ENCODE peak calls at places on chromosomes 16 and 17, in seven cellular contexts. C is stomach, P is endothelial cell of umbilical vein, L is K562, R is GM23338, Y is suprapubic skin, H is breast epithelium. T is an unnamed sample.

GRCh38 chr17:61047517-61047916 is 352.1 kb upstream of the TBX2 start:
- DNase-seq in H (no peak), P (no peak), C (no peak), Y (no peak), L (no peak), R (no peak), T (no peak)

GRCh38 chr17:8557176-8557806 is 73.2 kb downstream of the MYH10 start:
- DNase-seq in C (no peak), H (no peak), P (no peak), L (no peak), Y (no peak), R (no peak), T (no peak)

GRCh38 chr17:77887110-77887463 is 71.4 kb upstream of the TNRC6C start:
- DNase-seq in R (no peak), Y (no peak), P (no peak), L (no peak), C (no peak), H (no peak), T (no peak)

GRCh38 chr17:75130632-75131277 is 787 bp downstream of the NT5C start:
- DNase-seq in C (peak; percentile 47), H (no peak), P (peak; percentile 66), R (peak; percentile 91), L (peak; percentile 74), Y (peak; percentile 78), T (no peak)

GRCh38 chr16:56910654-56911539 is 21.0 kb upstream of the HERPUD1 start:
- DNase-seq in L (no peak), P (no peak), C (no peak), H (no peak), R (no peak), Y (no peak), T (peak; percentile 93)

GRCh38 chr17:28405632-28406477 is at the start of gene SLC46A1:
- DNase-seq in C (peak; percentile 65), H (no peak), R (peak; percentile 85), Y (peak; percentile 77), L (peak; percentile 75), P (peak; percentile 24), T (no peak)

GRCh38 chr17:58913971-58914769 is 158.5 kb downstream of the PPM1E start:
- DNase-seq in H (no peak), Y (no peak), C (no peak), P (no peak), R (no peak), L (no peak), T (no peak)

GRCh38 chr17:41418116-41418860 is 6.1 kb downstream of the KRT37 start:
- DNase-seq in L (no peak), R (no peak), P (no peak), H (no peak), Y (no peak), C (no peak), T (no peak)

GRCh38 chr17:40018211-40019121 is 3.2 kb downstream of the CSF3 start:
- DNase-seq in L (no peak), H (no peak), R (peak; percentile 64), Y (no peak), P (no peak), C (no peak), T (no peak)

GRCh38 chr16:53433930-53434435 is 288 bp upstream of the RBL2 start:
- DNase-seq in L (peak; percentile 7), H (no peak), C (no peak), Y (no peak), R (no peak), P (no peak), T (no peak)

GRCh38 chr17:76388966-76389888 is 4.8 kb downstream of the SPHK1 start:
- DNase-seq in P (peak; percentile 43), Y (no peak), H (no peak), R (peak; percentile 68), L (no peak), C (peak; percentile 57), T (no peak)

GRCh38 chr16:79360267-79360666 is 240.3 kb downstream of the MAF start:
- DNase-seq in C (peak; percentile 32), H (peak; percentile 67), L (no peak), P (no peak), Y (no peak), R (no peak), T (no peak)

GRCh38 chr16:69848635-69849545 is 86.8 kb downstream of the WWP2 start:
- DNase-seq in C (peak; percentile 78), L (no peak), Y (peak; percentile 90), R (no peak), H (peak; percentile 83), P (peak; percentile 94), T (no peak)

GRCh38 chr17:43367588-43368242 is 31.1 kb upstream of the ARL4D start:
- DNase-seq in H (no peak), C (no peak), R (peak; percentile 68), P (no peak), L (peak; percentile 27), Y (no peak), T (peak; percentile 68)

GRCh38 chr17:43369986-43370385 is 28.8 kb upstream of the ARL4D start:
- DNase-seq in R (no peak), Y (no peak), C (no peak), P (no peak), L (no peak), H (no peak), T (no peak)

GRCh38 chr17:43365356-43365755 is 33.4 kb upstream of the ARL4D start:
- DNase-seq in P (no peak), C (no peak), Y (no peak), L (no peak), R (peak; percentile 32), H (no peak), T (no peak)

GRCh38 chr17:43368740-43369506 is 29.9 kb upstream of the ARL4D start:
- DNase-seq in L (no peak), P (peak; percentile 77), R (peak; percentile 94), Y (peak; percentile 92), H (peak; percentile 82), C (peak; percentile 80), T (peak; percentile 88)

GRCh38 chr17:43366809-43367587 is 31.8 kb upstream of the ARL4D start:
- DNase-seq in P (no peak), R (peak; percentile 48), C (no peak), H (no peak), L (no peak), Y (no peak), T (no peak)
- H3K4me3 ChIP-seq in P (no peak overlapping the region), R (no peak overlapping the region), C (peak overlapping the region; percentile 53), H (no peak overlapping the region), L (no peak overlapping the region), Y (no peak overlapping the region), T (no peak overlapping the region)

GRCh38 chr17:57419940-57420522 is 163.7 kb downstream of the MSI2 start:
- DNase-seq in Y (no peak), P (no peak), R (peak; percentile 43), H (no peak), L (no peak), C (no peak), T (no peak)

GRCh38 chr17:57418463-57419246 is 162.3 kb downstream of the MSI2 start:
- DNase-seq in P (no peak), Y (no peak), C (no peak), R (no peak), L (no peak), H (no peak), T (no peak)

GRCh38 chr17:57422574-57423164 is 166.3 kb downstream of the MSI2 start:
- DNase-seq in L (no peak), C (no peak), H (no peak), P (no peak), R (no peak), Y (no peak), T (peak; percentile 33)

GRCh38 chr17:57421393-57421717 is 165.0 kb downstream of the MSI2 start:
- DNase-seq in L (no peak), Y (no peak), P (no peak), H (no peak), C (no peak), R (no peak), T (no peak)

DNA sequence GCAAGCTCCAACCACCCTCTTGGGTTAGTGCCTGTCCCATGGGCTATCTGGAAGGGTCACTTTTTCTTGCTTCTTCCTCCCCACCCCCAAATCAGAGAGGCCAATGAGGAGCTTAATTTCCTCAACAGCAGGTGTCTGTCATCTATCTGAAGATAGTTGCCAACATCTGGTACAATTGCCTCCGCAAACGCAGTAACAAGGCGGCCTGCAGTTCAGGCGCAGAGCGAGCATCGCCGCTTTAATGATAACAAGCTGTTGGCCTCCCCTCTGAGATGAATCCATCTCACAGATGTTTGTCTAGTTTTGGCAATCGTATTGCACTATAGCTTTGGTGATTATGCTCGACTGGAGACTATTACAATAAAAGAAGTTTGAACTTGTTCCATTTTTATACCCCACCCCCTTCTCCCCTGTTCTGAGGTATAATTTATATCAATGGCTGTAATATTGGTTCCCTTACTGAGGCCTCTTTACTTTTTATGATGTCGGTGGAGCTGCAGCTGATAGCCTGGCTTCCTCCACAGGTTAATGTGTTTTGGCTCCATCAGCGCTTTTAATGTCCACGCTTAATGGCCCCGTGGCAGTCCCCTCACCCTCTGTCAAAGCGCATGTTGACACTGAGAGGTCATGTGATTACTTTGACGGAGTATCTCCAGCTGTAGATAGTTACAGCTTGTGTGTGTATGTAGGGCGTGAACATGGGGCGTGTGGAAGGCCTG is 164.5 kb downstream of the MSI2 start:
- DNase-seq in C (peak; percentile 36), P (no peak), Y (no peak), L (peak; percentile 53), H (no peak), R (no peak), T (no peak)
- TF ChIP-seq POLR2AphosphoS5 in C (no peak), P (no peak), Y (no peak), L (peak; percentile 93), H (no peak), R (no peak), T (no peak)

GRCh38 chr16:50278251-50278650 is 11.9 kb downstream of the ADCY7 start:
- DNase-seq in C (no peak), H (no peak), R (no peak), Y (no peak), L (no peak), P (no peak), T (no peak)
- H3K27ac ChIP-seq in C (no peak overlapping the region), H (no peak overlapping the region), R (no peak overlapping the region), Y (peak overlapping the region; percentile 29), L (no peak overlapping the region), P (no peak overlapping the region), T (peak overlapping the region; percentile 95)

DNA sequence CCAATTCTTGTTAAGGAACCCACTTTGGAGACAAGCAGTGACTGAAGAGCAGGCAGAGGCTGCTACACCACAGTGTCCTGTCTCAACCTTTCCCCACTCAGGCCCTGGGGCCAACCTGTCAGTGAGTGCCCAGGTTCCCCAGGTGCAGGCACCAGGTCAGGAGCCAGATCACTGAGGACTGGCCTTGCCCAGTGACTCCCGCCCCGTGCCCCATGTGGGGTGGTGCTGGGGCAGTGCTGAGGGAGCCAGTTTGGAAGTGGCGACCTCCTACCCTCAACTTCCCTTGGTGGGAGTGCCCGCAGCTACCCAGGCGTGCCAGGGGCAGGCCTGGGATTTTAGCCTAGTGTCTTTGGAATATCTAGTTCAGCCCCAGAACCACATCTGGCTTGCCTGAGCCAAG is 29.3 kb downstream of the SREBF1 start:
- DNase-seq in L (no peak), P (no peak), H (no peak), Y (no peak), R (no peak), C (no peak), T (no peak)
- H3K4me3 ChIP-seq in L (no peak overlapping the region), P (no peak overlapping the region), H (no peak overlapping the region), Y (no peak overlapping the region), R (no peak overlapping the region), C (no peak overlapping the region), T (no peak overlapping the region)